ENCODE peak calls at places on chromosomes 13 and 19, in five cellular contexts. H is Daoy; X is CD4-positive, CD25-positive, alpha-beta regulatory T cell; T is ELF-1; P is C1 segment of cervical spinal cord. Z is an unnamed sample.

GRCh38 chr19:41707502-41707812 is 969 bp upstream of the CEACAM5 start:
- DNase-seq in H (peak), X (no peak), T (no peak), P (no peak), Z (peak)

GRCh38 chr19:46115396-46116109 is 8.9 kb downstream of the IGFL3 start:
- DNase-seq in H (peak), X (no peak), T (no peak), P (no peak), Z (no peak)

GRCh38 chr13:67515895-67516294 is 285.8 kb upstream of the PCDH9 start:
- DNase-seq in H (no peak), X (no peak), T (no peak), P (no peak), Z (no peak)

GRCh38 chr19:20367811-20368294 is 197.7 kb downstream of the ZNF737 start:
- DNase-seq in H (no peak), X (no peak), T (peak), P (no peak), Z (no peak)

GRCh38 chr19:42076375-42076944 is 494 bp downstream of the ZNF574 start:
- DNase-seq in H (no peak), X (no peak), T (no peak), P (no peak), Z (no peak)

GRCh38 chr13:111247552-111247951 is 72.9 kb upstream of the TEX29 start:
- DNase-seq in H (no peak), X (no peak), T (no peak), P (no peak), Z (no peak)

GRCh38 chr19:38134538-38135149 is 89.4 kb downstream of the DPF1 start:
- DNase-seq in H (peak), X (no peak), T (peak), P (no peak), Z (peak)

GRCh38 chr19:15683411-15683810 is 10.5 kb downstream of the CYP4F12 start:
- DNase-seq in H (no peak), X (no peak), T (no peak), P (no peak), Z (no peak)

GRCh38 chr19:35346193-35347052 is 1.3 kb upstream of the FFAR1 start:
- DNase-seq in H (no peak), X (peak), T (no peak), P (no peak), Z (no peak)

GRCh38 chr19:47492571-47493377 is 8.8 kb upstream of the KPTN start:
- DNase-seq in H (no peak), X (no peak), T (no peak), P (no peak), Z (no peak)

GRCh38 chr19:48997972-48998371 is 4.3 kb downstream of the RUVBL2 start:
- DNase-seq in H (peak), X (peak), T (peak), P (no peak), Z (peak)